ENCODE peak calls at places on chromosomes 11 and 22, in seven cellular contexts. E, U, I, F, N, A and R are unnamed samples. For H3K27me3, the result is how much of the 10 kb centered on the place peaks cover.

GRCh38 chr11:76466666-76467065 is 21.8 kb downstream of the EMSY start:
- DNase-seq in E (no peak), A (no peak), N (no peak), F (no peak), I (no peak), U (no peak), R (no peak)

GRCh38 chr11:14969922-14970323 is 2.2 kb downstream of the CALCA start:
- DNase-seq in F (no peak), E (peak), I (peak), A (peak), N (peak), U (peak), R (no peak)

GRCh38 chr11:892106-892505 is 18.5 kb downstream of the CHID1 start:
- DNase-seq in U (no peak), A (no peak), I (no peak), E (no peak), F (no peak), N (no peak), R (no peak)

GRCh38 chr11:46249103-46249942 is 28.1 kb upstream of the CREB3L1 start:
- DNase-seq in E (no peak), N (no peak), I (no peak), A (peak), F (no peak), U (peak), R (no peak)

GRCh38 chr11:47014097-47014496 is 77.5 kb downstream of the CSTPP1 start:
- DNase-seq in I (no peak), E (no peak), F (no peak), N (no peak), U (no peak), A (no peak), R (no peak)

GRCh38 chr22:48943567-48944432 is 883.9 kb downstream of the BRD1 start:
- DNase-seq in I (no peak), E (no peak), F (no peak), N (no peak), U (peak), A (peak), R (peak)

GRCh38 chr11:59247535-59248227 is 35.0 kb upstream of the MPEG1 start:
- DNase-seq in F (no peak), U (no peak), E (no peak), N (no peak), A (peak), I (peak), R (no peak)

GRCh38 chr11:91981995-91982394 is 242.6 kb upstream of the FAT3 start:
- DNase-seq in A (no peak), N (no peak), U (no peak), E (peak), I (peak), F (no peak), R (peak)

GRCh38 chr22:48334971-48335370 is 1492.7 kb downstream of the BRD1 start:
- DNase-seq in A (no peak), I (no peak), U (no peak), E (no peak), F (no peak), N (no peak), R (peak)

GRCh38 chr11:115939726-115940421 is 435.7 kb upstream of the CADM1 start:
- DNase-seq in I (no peak), E (no peak), U (no peak), F (no peak), A (no peak), N (no peak), R (no peak)

GRCh38 chr11:60743058-60743457 is 13.6 kb upstream of the MS4A15 start:
- DNase-seq in I (no peak), N (no peak), E (no peak), A (no peak), U (no peak), F (no peak), R (no peak)

GRCh38 chr11:65858354-65859133 is 564 bp upstream of the CFL1 start:
- DNase-seq in A (no peak), N (no peak), E (no peak), F (no peak), U (no peak), I (no peak), R (no peak)

GRCh38 chr22:24768537-24769374 is 5.8 kb downstream of the PIWIL3 start:
- DNase-seq in I (peak), E (peak), F (no peak), A (peak), N (no peak), U (peak), R (peak)

DNA sequence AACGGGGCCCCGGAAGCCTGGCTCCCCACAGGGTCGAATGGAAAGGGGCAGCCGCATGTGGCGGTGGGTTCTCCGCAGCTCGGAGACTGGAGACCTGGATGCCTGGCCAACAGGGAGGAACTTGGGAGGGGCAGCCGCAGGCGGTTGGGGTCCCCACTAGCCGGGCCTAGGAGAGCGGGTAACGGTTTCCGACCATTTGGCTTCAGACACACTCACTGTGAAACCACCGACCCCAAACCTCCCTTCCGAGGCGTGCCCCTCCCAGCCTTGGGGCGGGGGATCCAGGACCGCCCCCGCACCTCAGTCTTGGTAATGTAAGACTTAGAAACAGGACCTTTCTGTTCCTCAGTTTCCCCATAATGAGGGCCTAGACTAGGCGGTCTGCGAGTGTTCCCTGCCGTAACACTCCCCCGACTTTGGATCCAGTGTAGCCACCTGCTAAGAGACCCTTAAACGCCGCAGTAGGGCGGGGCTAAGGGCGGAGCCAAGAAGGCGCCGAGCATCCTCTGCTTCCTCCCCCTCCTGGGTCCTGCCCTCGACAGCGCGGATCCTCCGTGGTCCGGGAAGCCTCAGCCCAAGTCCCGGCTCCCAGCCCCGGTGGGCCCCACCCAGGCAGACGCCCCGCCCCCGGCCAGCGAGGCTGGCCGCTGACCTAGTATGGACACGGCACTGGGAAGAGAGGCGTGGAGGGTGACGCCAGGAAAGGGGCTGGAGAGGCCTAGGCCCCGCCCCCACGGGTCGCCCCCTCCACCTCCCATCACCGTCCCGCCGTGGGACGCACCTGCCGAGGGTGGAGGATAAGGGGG is 1.8 kb upstream of the RASGRP2 start:
- DNase-seq in I (peak), F (no peak), E (peak), A (peak), N (peak), U (peak), R (peak)
- TF ChIP-seq POLR2A in I (peak), F (peak), E (no peak), A (no peak), N (peak), U (peak), R (peak)

DNA sequence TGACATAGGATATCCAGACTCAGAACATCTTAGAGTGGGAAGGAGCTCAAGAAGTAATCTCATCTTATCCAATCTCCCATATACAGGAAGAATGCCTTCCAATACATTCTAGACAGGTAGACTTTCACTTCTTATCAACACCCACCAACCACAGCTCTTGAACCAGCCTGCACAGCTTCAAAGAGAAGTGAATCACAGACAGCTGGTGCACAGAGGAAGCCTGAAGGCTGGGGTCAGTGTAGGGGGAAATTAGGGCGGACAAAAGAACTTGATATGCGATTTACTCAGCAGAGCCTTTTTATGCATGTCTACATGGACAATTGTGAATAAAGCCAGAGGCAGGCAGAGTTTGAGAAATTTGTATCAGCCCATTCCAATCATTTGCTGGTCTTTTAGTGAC is 137.8 kb upstream of the HSD17B12 start:
- DNase-seq in N (no peak), I (no peak), A (no peak), E (no peak), U (no peak), F (no peak), R (no peak)
- H3K27me3 ChIP-seq in N (under half), I (under half), A (under half), E (under half), U (under half), F (under half), R (under half)

GRCh38 chr11:75219869-75220268 is 20.7 kb upstream of the TPBGL start:
- DNase-seq in E (no peak), I (no peak), A (no peak), N (no peak), F (no peak), U (peak), R (no peak)
- TF ChIP-seq POLR2A in E (no peak), I (no peak), A (no peak), N (no peak), F (no peak), U (no peak), R (no peak)

DNA sequence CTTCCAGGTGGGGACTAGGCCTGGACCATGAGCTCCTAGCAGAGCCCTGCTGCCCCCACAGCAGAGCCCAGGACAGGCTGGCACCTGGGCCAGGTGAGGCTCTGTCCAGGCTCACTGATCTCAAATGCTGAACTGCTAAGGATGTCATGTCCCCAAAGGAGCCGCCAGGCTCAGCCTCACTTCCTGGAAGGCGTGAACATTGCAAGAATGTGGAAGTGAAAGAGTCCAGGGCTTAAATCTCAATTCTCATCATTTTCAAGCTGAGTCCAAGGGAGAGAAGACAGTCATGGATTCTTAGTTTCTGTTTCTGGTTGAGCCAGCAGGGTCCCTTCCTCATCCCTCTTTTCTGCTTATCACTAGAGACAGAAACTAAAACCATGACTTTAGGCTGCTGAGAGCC is 5.0 kb downstream of the ASCL2 start:
- DNase-seq in N (peak), F (peak), A (peak), I (no peak), E (no peak), U (no peak), R (no peak)
- H3K27me3 ChIP-seq in N (under half), F (under half), A (under half), I (under half), E (under half), U (half or more), R (under half)

GRCh38 chr22:35350539-35351503 is 30.1 kb upstream of the HMOX1 start:
- DNase-seq in N (peak), A (peak), U (peak), F (peak), I (peak), E (peak), R (peak)

GRCh38 chr22:35353318-35353717 is 27.6 kb upstream of the HMOX1 start:
- DNase-seq in U (no peak), F (no peak), A (no peak), E (no peak), N (no peak), I (peak), R (no peak)

GRCh38 chr22:35349704-35350538 is 31.0 kb upstream of the HMOX1 start:
- DNase-seq in U (no peak), A (peak), N (no peak), E (no peak), F (no peak), I (no peak), R (no peak)

GRCh38 chr22:35354068-35354467 is 26.8 kb upstream of the HMOX1 start:
- DNase-seq in I (no peak), N (no peak), F (no peak), E (no peak), A (no peak), U (no peak), R (no peak)

GRCh38 chr22:35352214-35353111 is 28.4 kb upstream of the HMOX1 start:
- DNase-seq in N (peak), A (peak), I (peak), U (no peak), F (no peak), E (peak), R (peak)
- TF ChIP-seq POLR2A in N (peak), A (no peak), I (no peak), U (no peak), F (no peak), E (peak), R (no peak)

GRCh38 chr11:17556999-17557398 is 9.9 kb downstream of the OTOG start:
- DNase-seq in A (no peak), F (no peak), N (no peak), I (no peak), U (no peak), E (no peak), R (no peak)
- H3K27me3 ChIP-seq in A (under half), F (under half), N (under half), I (under half), U (under half), E (under half), R (under half)

GRCh38 chr22:45235101-45235777 is 5.5 kb downstream of the KIAA0930 start:
- DNase-seq in U (no peak), N (no peak), F (peak), I (peak), A (no peak), E (no peak), R (no peak)
- TF ChIP-seq POLR2A in U (no peak), N (no peak), F (peak), I (no peak), A (no peak), E (no peak), R (no peak)

DNA sequence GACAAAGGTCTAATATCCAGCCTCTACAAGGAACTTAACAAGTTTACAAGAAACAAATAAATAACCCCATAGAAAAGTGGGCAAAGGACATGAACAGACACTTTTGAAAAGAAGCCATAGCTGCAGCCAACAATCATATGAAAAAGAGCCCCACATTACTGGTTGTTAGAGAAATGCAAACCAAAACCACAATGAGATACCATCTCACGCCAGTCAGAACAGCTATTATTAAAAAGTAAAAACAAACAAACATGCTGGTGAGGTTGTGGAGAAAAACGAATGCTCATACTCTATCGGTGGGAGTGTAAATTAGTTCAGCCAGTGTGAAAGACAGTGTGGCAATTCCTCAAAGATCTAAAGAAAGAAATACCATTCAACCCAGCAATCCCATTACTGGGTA is 5.6 kb upstream of the SLC22A25 start:
- DNase-seq in I (no peak), N (no peak), E (no peak), A (no peak), F (no peak), U (no peak), R (no peak)
- H3K27me3 ChIP-seq in I (under half), N (under half), E (under half), A (under half), F (under half), U (under half), R (under half)